ENCODE peak calls at places on chromosomes 2 and 18, in six cellular contexts. One of them, this sample, is unnamed.

GRCh38 chr18:32803571-32803970 is 30.7 kb upstream of the KLHL14 start:
- DNase-seq in H1: no peak
- DNase-seq in H9: no peak
- DNase-seq in neuronal stem cell: peak
- DNase-seq in mesenchymal stem cell: no peak
- DNase-seq in mesendoderm: no peak
- DNase-seq in this sample: no peak

GRCh38 chr2:195251221-195251620 is 405.8 kb upstream of the SLC39A10 start:
- DNase-seq in H1: no peak
- DNase-seq in H9: no peak
- DNase-seq in neuronal stem cell: no peak
- DNase-seq in mesenchymal stem cell: no peak
- DNase-seq in mesendoderm: peak
- DNase-seq in this sample: no peak

GRCh38 chr2:208783184-208783583 is 376.6 kb downstream of the PTH2R start:
- DNase-seq in H1: no peak
- DNase-seq in H9: no peak
- DNase-seq in neuronal stem cell: no peak
- DNase-seq in mesenchymal stem cell: no peak
- DNase-seq in mesendoderm: peak
- DNase-seq in this sample: no peak

GRCh38 chr18:5073026-5073944 is 123.8 kb downstream of the AKAIN1 start:
- DNase-seq in H1: no peak
- DNase-seq in H9: peak
- DNase-seq in neuronal stem cell: peak
- DNase-seq in mesenchymal stem cell: peak
- DNase-seq in mesendoderm: peak
- DNase-seq in this sample: peak

GRCh38 chr2:120293123-120293990 is 40.7 kb downstream of the RALB start:
- DNase-seq in H1: no peak
- DNase-seq in H9: no peak
- DNase-seq in neuronal stem cell: no peak
- DNase-seq in mesenchymal stem cell: no peak
- DNase-seq in mesendoderm: no peak
- DNase-seq in this sample: no peak

GRCh38 chr2:236265675-236266074 is 1.5 kb upstream of the ASB18 start:
- DNase-seq in H1: no peak
- DNase-seq in H9: no peak
- DNase-seq in neuronal stem cell: no peak
- DNase-seq in mesenchymal stem cell: no peak
- DNase-seq in mesendoderm: no peak
- DNase-seq in this sample: no peak

GRCh38 chr2:40554665-40555294 is 102.9 kb upstream of the SLC8A1 start:
- DNase-seq in H1: peak
- DNase-seq in H9: peak
- DNase-seq in neuronal stem cell: peak
- DNase-seq in mesenchymal stem cell: peak
- DNase-seq in mesendoderm: peak
- DNase-seq in this sample: peak

GRCh38 chr2:208820289-208820688 is 413.7 kb downstream of the PTH2R start:
- DNase-seq in H1: no peak
- DNase-seq in H9: no peak
- DNase-seq in neuronal stem cell: no peak
- DNase-seq in mesenchymal stem cell: no peak
- DNase-seq in mesendoderm: peak
- DNase-seq in this sample: no peak

GRCh38 chr18:75269140-75269676 is 58.6 kb downstream of the TSHZ1 start:
- DNase-seq in H1: no peak
- DNase-seq in H9: no peak
- DNase-seq in neuronal stem cell: no peak
- DNase-seq in mesenchymal stem cell: no peak
- DNase-seq in mesendoderm: no peak
- DNase-seq in this sample: no peak

GRCh38 chr2:215171151-215171550 is 32.7 kb upstream of the ABCA12 start:
- DNase-seq in H1: no peak
- DNase-seq in H9: no peak
- DNase-seq in neuronal stem cell: no peak
- DNase-seq in mesenchymal stem cell: no peak
- DNase-seq in mesendoderm: no peak
- DNase-seq in this sample: no peak

GRCh38 chr2:63408530-63408929 is 179.7 kb downstream of the WDPCP start:
- DNase-seq in H1: no peak
- DNase-seq in H9: no peak
- DNase-seq in neuronal stem cell: no peak
- DNase-seq in mesenchymal stem cell: no peak
- DNase-seq in mesendoderm: no peak
- DNase-seq in this sample: no peak

GRCh38 chr2:95382128-95382645 is 20.3 kb upstream of the FAHD2A start:
- DNase-seq in H1: no peak
- DNase-seq in H9: no peak
- DNase-seq in neuronal stem cell: no peak
- DNase-seq in mesenchymal stem cell: no peak
- DNase-seq in mesendoderm: no peak
- DNase-seq in this sample: no peak

GRCh38 chr2:235967358-235967757 is 200.8 kb downstream of the GBX2 start:
- DNase-seq in H1: no peak
- DNase-seq in H9: peak
- DNase-seq in neuronal stem cell: no peak
- DNase-seq in mesenchymal stem cell: no peak
- DNase-seq in mesendoderm: no peak
- DNase-seq in this sample: no peak

GRCh38 chr2:174764281-174765063 is at the start of gene CHRNA1:
- DNase-seq in H1: no peak
- DNase-seq in H9: no peak
- DNase-seq in neuronal stem cell: no peak
- DNase-seq in mesenchymal stem cell: peak
- DNase-seq in mesendoderm: no peak
- DNase-seq in this sample: peak

GRCh38 chr2:27681844-27682243 is 18.2 kb downstream of the SLC4A1AP start:
- DNase-seq in H1: no peak
- DNase-seq in H9: no peak
- DNase-seq in neuronal stem cell: no peak
- DNase-seq in mesenchymal stem cell: peak
- DNase-seq in mesendoderm: no peak
- DNase-seq in this sample: peak

GRCh38 chr2:105454801-105455485 is 56.1 kb upstream of the FHL2 start:
- DNase-seq in H1: no peak
- DNase-seq in H9: peak
- DNase-seq in neuronal stem cell: no peak
- DNase-seq in mesenchymal stem cell: peak
- DNase-seq in mesendoderm: peak
- DNase-seq in this sample: peak

GRCh38 chr2:158412206-158412605 is 44.3 kb downstream of the CCDC148 start:
- DNase-seq in H1: no peak
- DNase-seq in H9: no peak
- DNase-seq in neuronal stem cell: no peak
- DNase-seq in mesenchymal stem cell: no peak
- DNase-seq in mesendoderm: peak
- DNase-seq in this sample: peak

GRCh38 chr2:223315813-223316212 is 263.8 kb downstream of the KCNE4 start:
- DNase-seq in H1: no peak
- DNase-seq in H9: no peak
- DNase-seq in neuronal stem cell: no peak
- DNase-seq in mesenchymal stem cell: no peak
- DNase-seq in mesendoderm: no peak
- DNase-seq in this sample: peak

GRCh38 chr2:64862623-64863022 is 126.6 kb upstream of the SLC1A4 start:
- DNase-seq in H1: no peak
- DNase-seq in H9: no peak
- DNase-seq in neuronal stem cell: no peak
- DNase-seq in mesenchymal stem cell: peak
- DNase-seq in mesendoderm: no peak
- DNase-seq in this sample: no peak

DNA sequence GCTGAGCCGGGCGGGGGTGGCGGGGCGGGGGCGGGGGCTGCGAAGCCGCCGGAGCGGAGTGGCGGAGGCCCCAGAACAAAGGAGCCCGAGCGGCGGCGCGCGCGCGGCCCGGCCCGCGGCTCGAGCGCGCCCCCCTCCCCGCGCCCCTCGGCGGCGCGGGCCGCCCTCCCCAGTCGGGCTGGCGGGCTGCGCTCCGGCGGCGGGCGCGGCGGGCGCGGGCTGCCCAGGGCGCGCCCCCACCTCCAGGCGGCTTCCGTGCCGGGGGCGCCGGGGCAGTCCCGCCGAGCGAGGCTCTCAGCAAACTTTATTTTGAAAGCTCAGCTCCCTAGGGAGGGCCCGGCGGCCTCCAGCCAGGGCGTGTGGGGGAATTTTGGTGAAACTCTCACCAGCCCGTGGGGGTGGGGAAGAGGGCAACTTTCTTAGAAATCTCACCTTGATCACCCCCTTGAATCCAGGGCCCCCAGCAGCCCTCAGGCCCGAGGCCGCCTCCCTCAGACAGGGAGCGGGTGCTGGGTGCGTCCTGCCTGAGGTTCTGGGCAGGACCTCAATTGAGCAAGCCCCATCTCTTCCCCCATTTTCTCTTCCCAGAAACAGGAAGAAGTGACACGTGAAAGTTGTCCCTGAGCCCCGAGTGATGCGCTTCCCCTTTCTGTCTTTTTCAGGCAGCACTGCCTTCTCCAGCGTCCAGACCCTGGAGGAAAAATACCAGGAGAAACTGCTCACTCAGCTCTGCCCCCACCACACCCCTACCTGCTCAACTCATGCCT is 791 bp downstream of the TET3 start:
- DNase-seq in H1: no peak
- DNase-seq in H9: no peak
- DNase-seq in neuronal stem cell: no peak
- DNase-seq in mesenchymal stem cell: no peak
- DNase-seq in mesendoderm: no peak
- DNase-seq in this sample: no peak
- H4K8ac ChIP-seq in H1: peak
- H4K8ac ChIP-seq in H9: no peak
- H4K8ac ChIP-seq in neuronal stem cell: no peak
- H4K8ac ChIP-seq in mesenchymal stem cell: peak
- H4K8ac ChIP-seq in mesendoderm: peak
- H4K8ac ChIP-seq in this sample: peak

DNA sequence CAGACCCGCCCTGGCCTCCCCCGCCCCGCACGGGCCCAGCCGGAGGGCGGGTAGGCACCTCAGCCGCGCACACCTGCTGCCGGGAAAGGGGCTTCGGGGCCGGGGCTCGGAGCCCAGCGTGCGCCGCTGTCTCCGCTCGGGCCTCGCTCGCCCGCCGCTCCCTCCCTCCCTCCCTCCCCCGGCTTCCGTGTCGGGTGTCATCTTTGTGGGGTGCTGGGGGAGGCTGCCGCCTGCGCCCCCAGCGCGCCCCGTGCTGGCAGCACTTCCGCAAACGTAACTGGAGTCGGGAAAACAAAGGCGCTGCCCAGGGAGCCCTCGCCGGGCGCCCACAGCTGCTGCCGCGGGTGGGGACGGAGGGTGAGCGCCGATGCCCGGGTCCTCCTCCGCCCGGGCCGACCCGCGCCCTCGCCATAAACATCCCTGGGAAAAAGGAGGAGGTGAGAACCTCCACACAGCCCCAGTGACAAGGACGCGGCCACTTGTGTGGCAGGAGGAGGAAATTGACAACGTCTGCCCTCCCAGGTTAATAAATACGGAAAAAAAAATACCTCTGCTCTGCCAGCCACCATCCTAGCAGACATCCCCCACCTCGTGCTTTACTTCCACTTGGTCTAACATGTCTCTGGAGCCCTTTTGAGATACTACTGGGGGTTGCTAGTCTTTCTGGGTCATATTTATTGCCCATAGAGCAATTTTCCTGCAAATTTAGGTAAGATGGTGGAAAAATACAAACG is 550 bp downstream of the MFSD6 start:
- DNase-seq in H1: no peak
- DNase-seq in H9: peak
- DNase-seq in neuronal stem cell: peak
- DNase-seq in mesenchymal stem cell: peak
- DNase-seq in mesendoderm: peak
- DNase-seq in this sample: no peak
- H4K8ac ChIP-seq in H1: no peak
- H4K8ac ChIP-seq in H9: no peak
- H4K8ac ChIP-seq in neuronal stem cell: no peak
- H4K8ac ChIP-seq in mesenchymal stem cell: no peak
- H4K8ac ChIP-seq in mesendoderm: no peak
- H4K8ac ChIP-seq in this sample: peak

DNA sequence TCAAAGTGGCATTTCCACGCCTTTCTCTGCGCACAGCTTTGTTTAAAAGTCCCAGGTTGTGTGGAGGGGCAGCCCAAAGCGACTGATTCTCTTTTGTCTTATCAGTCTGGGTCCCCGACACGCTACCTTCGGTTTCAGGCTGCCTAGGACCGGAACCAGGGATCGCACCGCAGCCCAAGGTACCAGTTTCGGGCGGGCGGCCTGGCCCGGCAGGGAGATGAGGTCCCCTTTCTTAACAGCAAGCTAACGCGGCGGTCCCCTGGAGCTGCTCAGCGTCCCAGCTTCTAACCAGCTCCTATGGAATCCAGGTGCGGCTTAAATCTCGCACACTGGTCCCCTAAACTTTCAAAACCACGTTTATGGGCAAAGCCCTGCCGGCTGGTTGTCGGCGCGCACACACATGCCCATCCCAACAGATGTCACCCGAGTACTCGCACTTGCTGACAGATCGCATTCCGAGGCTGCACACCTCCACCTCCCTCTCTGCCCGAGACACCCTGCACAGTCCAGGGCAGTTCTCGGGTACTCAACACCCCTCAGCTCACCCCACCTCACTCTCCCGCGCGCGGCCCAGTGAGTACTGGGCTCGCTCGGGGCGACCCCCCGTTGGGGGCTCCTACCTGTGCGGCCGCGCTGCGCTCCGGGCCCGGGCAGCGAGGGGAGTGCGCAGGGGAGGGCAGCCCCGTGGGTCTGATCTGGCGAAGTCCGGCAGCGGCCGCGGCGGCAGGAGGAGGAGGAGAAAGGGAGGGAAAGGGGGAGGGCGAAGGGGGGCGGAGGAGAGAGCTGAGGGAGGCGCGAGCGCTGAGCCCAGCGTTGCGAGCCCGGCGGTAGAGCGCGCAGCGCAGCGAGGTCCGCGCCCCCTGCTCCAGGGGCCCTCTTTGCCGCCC is at the start of gene EFEMP1:
- DNase-seq in H1: no peak
- DNase-seq in H9: peak
- DNase-seq in neuronal stem cell: peak
- DNase-seq in mesenchymal stem cell: peak
- DNase-seq in mesendoderm: peak
- DNase-seq in this sample: peak
- H4K8ac ChIP-seq in H1: peak
- H4K8ac ChIP-seq in H9: no peak
- H4K8ac ChIP-seq in neuronal stem cell: no peak
- H4K8ac ChIP-seq in mesenchymal stem cell: peak
- H4K8ac ChIP-seq in mesendoderm: no peak
- H4K8ac ChIP-seq in this sample: peak

DNA sequence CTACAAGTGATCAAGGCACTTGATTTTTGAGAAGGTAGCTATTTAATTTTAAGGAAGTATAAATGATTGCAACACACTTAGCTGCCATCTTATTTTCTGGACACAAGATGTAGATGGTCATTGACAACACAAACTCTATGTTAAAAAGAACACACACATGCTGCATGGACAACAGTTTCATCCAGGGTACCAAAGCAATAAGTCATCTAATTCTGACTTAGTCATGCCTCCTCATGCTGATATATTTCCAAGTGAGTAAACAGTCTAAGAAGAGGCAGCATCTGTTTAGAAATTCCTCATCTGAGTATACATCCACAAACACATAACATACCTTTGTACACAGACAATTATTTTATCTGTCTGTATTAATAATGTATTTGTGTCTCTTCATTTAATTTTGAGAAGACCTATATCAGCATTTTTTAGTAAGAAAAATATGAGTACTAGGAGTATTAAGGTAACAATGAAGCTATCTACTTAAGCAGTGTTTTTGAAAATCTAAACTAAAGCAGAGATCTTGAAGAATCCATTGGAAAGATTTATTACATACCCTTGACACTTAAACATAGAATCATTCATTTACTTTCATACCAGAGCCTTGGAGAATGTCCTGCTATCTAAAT is 84.9 kb downstream of the SCN1A start:
- DNase-seq in H1: no peak
- DNase-seq in H9: no peak
- DNase-seq in neuronal stem cell: no peak
- DNase-seq in mesenchymal stem cell: no peak
- DNase-seq in mesendoderm: no peak
- DNase-seq in this sample: peak
- H4K8ac ChIP-seq in H1: no peak
- H4K8ac ChIP-seq in H9: no peak
- H4K8ac ChIP-seq in neuronal stem cell: no peak
- H4K8ac ChIP-seq in mesenchymal stem cell: no peak
- H4K8ac ChIP-seq in mesendoderm: no peak
- H4K8ac ChIP-seq in this sample: no peak